ENCODE peak calls at places on chromosomes 11 and 22, in ten cellular contexts. One of them, this sample, is unnamed.

GRCh38 chr11:22634897-22635629 is 9.4 kb upstream of the FANCF start:
- DNase-seq in activated CD4-positive, CD25-positive, alpha-beta regulatory T cell: no peak
- DNase-seq in EH: peak
- DNase-seq in amniotic stem cell: no peak
- DNase-seq in retinal pigment epithelial cell: peak
- DNase-seq in nucleus accumbens: peak
- DNase-seq in NCI-H510A treated with DMSO at 0.1 percent for 48 hours: peak
- DNase-seq in IMR-90: peak
- DNase-seq in activated CD4-positive, alpha-beta memory T cell treated with anti-CD3 and anti-CD28 coated beads, Interleukin-2, amount 10 ng/mL, durations not matched to agents 7 days and 5 days: no peak
- DNase-seq in endothelial cell: no peak
- DNase-seq in this sample: peak

GRCh38 chr22:49789289-49790141 is 38.2 kb downstream of the BRD1 start:
- DNase-seq in NCI-H510A treated with DMSO at 0.1 percent for 48 hours: no peak
- DNase-seq in retinal pigment epithelial cell: no peak
- DNase-seq in EH: peak
- DNase-seq in activated CD4-positive, alpha-beta memory T cell treated with anti-CD3 and anti-CD28 coated beads, Interleukin-2, amount 10 ng/mL, durations not matched to agents 7 days and 5 days: peak
- DNase-seq in nucleus accumbens: no peak
- DNase-seq in IMR-90: peak
- DNase-seq in amniotic stem cell: no peak
- DNase-seq in endothelial cell: peak
- DNase-seq in activated CD4-positive, CD25-positive, alpha-beta regulatory T cell: peak
- DNase-seq in this sample: peak

GRCh38 chr22:45866398-45867117 is 110.4 kb downstream of the WNT7B start:
- DNase-seq in activated CD4-positive, alpha-beta memory T cell treated with anti-CD3 and anti-CD28 coated beads, Interleukin-2, amount 10 ng/mL, durations not matched to agents 7 days and 5 days: peak
- DNase-seq in amniotic stem cell: no peak
- DNase-seq in activated CD4-positive, CD25-positive, alpha-beta regulatory T cell: no peak
- DNase-seq in retinal pigment epithelial cell: no peak
- DNase-seq in nucleus accumbens: no peak
- DNase-seq in NCI-H510A treated with DMSO at 0.1 percent for 48 hours: no peak
- DNase-seq in IMR-90: no peak
- DNase-seq in EH: no peak
- DNase-seq in endothelial cell: peak
- DNase-seq in this sample: no peak

GRCh38 chr11:123690490-123690889 is 36.1 kb upstream of the SCN3B start:
- DNase-seq in amniotic stem cell: no peak
- DNase-seq in activated CD4-positive, CD25-positive, alpha-beta regulatory T cell: no peak
- DNase-seq in endothelial cell: no peak
- DNase-seq in EH: peak
- DNase-seq in activated CD4-positive, alpha-beta memory T cell treated with anti-CD3 and anti-CD28 coated beads, Interleukin-2, amount 10 ng/mL, durations not matched to agents 7 days and 5 days: no peak
- DNase-seq in NCI-H510A treated with DMSO at 0.1 percent for 48 hours: no peak
- DNase-seq in retinal pigment epithelial cell: no peak
- DNase-seq in nucleus accumbens: no peak
- DNase-seq in IMR-90: peak
- DNase-seq in this sample: peak

GRCh38 chr22:37472418-37473006 is 13.7 kb downstream of the MFNG start:
- DNase-seq in nucleus accumbens: no peak
- DNase-seq in retinal pigment epithelial cell: no peak
- DNase-seq in activated CD4-positive, alpha-beta memory T cell treated with anti-CD3 and anti-CD28 coated beads, Interleukin-2, amount 10 ng/mL, durations not matched to agents 7 days and 5 days: peak
- DNase-seq in amniotic stem cell: no peak
- DNase-seq in NCI-H510A treated with DMSO at 0.1 percent for 48 hours: no peak
- DNase-seq in activated CD4-positive, CD25-positive, alpha-beta regulatory T cell: peak
- DNase-seq in EH: peak
- DNase-seq in IMR-90: peak
- DNase-seq in endothelial cell: peak
- DNase-seq in this sample: peak

GRCh38 chr11:131991606-131992005 is 621.2 kb downstream of the NTM start:
- DNase-seq in amniotic stem cell: no peak
- DNase-seq in retinal pigment epithelial cell: no peak
- DNase-seq in EH: no peak
- DNase-seq in NCI-H510A treated with DMSO at 0.1 percent for 48 hours: no peak
- DNase-seq in activated CD4-positive, alpha-beta memory T cell treated with anti-CD3 and anti-CD28 coated beads, Interleukin-2, amount 10 ng/mL, durations not matched to agents 7 days and 5 days: no peak
- DNase-seq in activated CD4-positive, CD25-positive, alpha-beta regulatory T cell: no peak
- DNase-seq in endothelial cell: no peak
- DNase-seq in nucleus accumbens: no peak
- DNase-seq in IMR-90: no peak
- DNase-seq in this sample: no peak

GRCh38 chr11:96122601-96123044 is 198.7 kb upstream of the MTMR2 start:
- DNase-seq in activated CD4-positive, alpha-beta memory T cell treated with anti-CD3 and anti-CD28 coated beads, Interleukin-2, amount 10 ng/mL, durations not matched to agents 7 days and 5 days: no peak
- DNase-seq in retinal pigment epithelial cell: no peak
- DNase-seq in endothelial cell: no peak
- DNase-seq in NCI-H510A treated with DMSO at 0.1 percent for 48 hours: no peak
- DNase-seq in IMR-90: peak
- DNase-seq in amniotic stem cell: no peak
- DNase-seq in activated CD4-positive, CD25-positive, alpha-beta regulatory T cell: no peak
- DNase-seq in EH: peak
- DNase-seq in nucleus accumbens: no peak
- DNase-seq in this sample: no peak

GRCh38 chr11:131375421-131375820 is 5.0 kb downstream of the NTM start:
- DNase-seq in activated CD4-positive, CD25-positive, alpha-beta regulatory T cell: no peak
- DNase-seq in endothelial cell: no peak
- DNase-seq in NCI-H510A treated with DMSO at 0.1 percent for 48 hours: no peak
- DNase-seq in nucleus accumbens: no peak
- DNase-seq in IMR-90: no peak
- DNase-seq in activated CD4-positive, alpha-beta memory T cell treated with anti-CD3 and anti-CD28 coated beads, Interleukin-2, amount 10 ng/mL, durations not matched to agents 7 days and 5 days: no peak
- DNase-seq in amniotic stem cell: no peak
- DNase-seq in retinal pigment epithelial cell: no peak
- DNase-seq in EH: no peak
- DNase-seq in this sample: no peak

GRCh38 chr11:777288-778255 is at the start of gene GATD1:
- DNase-seq in amniotic stem cell: peak
- DNase-seq in activated CD4-positive, CD25-positive, alpha-beta regulatory T cell: peak
- DNase-seq in nucleus accumbens: peak
- DNase-seq in endothelial cell: peak
- DNase-seq in EH: peak
- DNase-seq in activated CD4-positive, alpha-beta memory T cell treated with anti-CD3 and anti-CD28 coated beads, Interleukin-2, amount 10 ng/mL, durations not matched to agents 7 days and 5 days: peak
- DNase-seq in IMR-90: peak
- DNase-seq in retinal pigment epithelial cell: no peak
- DNase-seq in NCI-H510A treated with DMSO at 0.1 percent for 48 hours: peak
- DNase-seq in this sample: peak

GRCh38 chr22:38220653-38221386 is 19.0 kb downstream of the MAFF start:
- DNase-seq in activated CD4-positive, CD25-positive, alpha-beta regulatory T cell: no peak
- DNase-seq in IMR-90: no peak
- DNase-seq in EH: no peak
- DNase-seq in nucleus accumbens: no peak
- DNase-seq in NCI-H510A treated with DMSO at 0.1 percent for 48 hours: no peak
- DNase-seq in activated CD4-positive, alpha-beta memory T cell treated with anti-CD3 and anti-CD28 coated beads, Interleukin-2, amount 10 ng/mL, durations not matched to agents 7 days and 5 days: no peak
- DNase-seq in retinal pigment epithelial cell: no peak
- DNase-seq in endothelial cell: no peak
- DNase-seq in amniotic stem cell: no peak
- DNase-seq in this sample: no peak